ENCODE peak calls at places on chromosomes 12 and 14, in eight cellular contexts. One of them, this sample, is unnamed.

GRCh38 chr12:130743606-130744005 is 27.5 kb upstream of the RIMBP2 start:
- DNase-seq in Peyer's patch: no peak
- DNase-seq in A673: no peak
- DNase-seq in CD8-positive, alpha-beta memory T cell: no peak
- DNase-seq in colonic mucosa: no peak
- DNase-seq in SK-N-SH: no peak
- DNase-seq in aorta: no peak
- DNase-seq in pancreas: no peak
- DNase-seq in this sample: no peak

GRCh38 chr12:131860472-131861260 is 32.5 kb downstream of the MMP17 start:
- DNase-seq in SK-N-SH: peak; percentile 69
- DNase-seq in colonic mucosa: peak; percentile 26
- DNase-seq in Peyer's patch: peak; percentile 60
- DNase-seq in aorta: no peak
- DNase-seq in A673: peak; percentile 70
- DNase-seq in CD8-positive, alpha-beta memory T cell: no peak
- DNase-seq in pancreas: no peak
- DNase-seq in this sample: no peak

GRCh38 chr12:96375173-96375572 is 25.1 kb downstream of the CDK17 start:
- DNase-seq in pancreas: no peak
- DNase-seq in Peyer's patch: no peak
- DNase-seq in A673: no peak
- DNase-seq in aorta: no peak
- DNase-seq in CD8-positive, alpha-beta memory T cell: no peak
- DNase-seq in colonic mucosa: peak; percentile 59
- DNase-seq in SK-N-SH: no peak
- DNase-seq in this sample: no peak

GRCh38 chr12:95694148-95694547 is 96.4 kb downstream of the NTN4 start:
- DNase-seq in pancreas: no peak
- DNase-seq in SK-N-SH: no peak
- DNase-seq in CD8-positive, alpha-beta memory T cell: no peak
- DNase-seq in aorta: no peak
- DNase-seq in colonic mucosa: peak; percentile 51
- DNase-seq in A673: no peak
- DNase-seq in Peyer's patch: no peak
- DNase-seq in this sample: no peak

GRCh38 chr14:23578560-23579310 is at the start of gene JPH4:
- DNase-seq in Peyer's patch: no peak
- DNase-seq in SK-N-SH: peak; percentile 89
- DNase-seq in CD8-positive, alpha-beta memory T cell: no peak
- DNase-seq in pancreas: no peak
- DNase-seq in A673: no peak
- DNase-seq in colonic mucosa: no peak
- DNase-seq in aorta: no peak
- DNase-seq in this sample: peak; percentile 43

GRCh38 chr12:94570161-94570560 is 80.2 kb downstream of the TMCC3 start:
- DNase-seq in aorta: no peak
- DNase-seq in CD8-positive, alpha-beta memory T cell: no peak
- DNase-seq in SK-N-SH: no peak
- DNase-seq in A673: no peak
- DNase-seq in pancreas: no peak
- DNase-seq in Peyer's patch: no peak
- DNase-seq in colonic mucosa: no peak
- DNase-seq in this sample: no peak

GRCh38 chr14:103563089-103563620 is 395 bp downstream of the COA8 start:
- DNase-seq in Peyer's patch: no peak
- DNase-seq in colonic mucosa: peak; percentile 68
- DNase-seq in SK-N-SH: no peak
- DNase-seq in A673: no peak
- DNase-seq in CD8-positive, alpha-beta memory T cell: no peak
- DNase-seq in aorta: no peak
- DNase-seq in pancreas: no peak
- DNase-seq in this sample: no peak

GRCh38 chr14:54838931-54839512 is 63.6 kb downstream of the GCH1 start:
- DNase-seq in Peyer's patch: no peak
- DNase-seq in CD8-positive, alpha-beta memory T cell: no peak
- DNase-seq in SK-N-SH: no peak
- DNase-seq in pancreas: no peak
- DNase-seq in colonic mucosa: no peak
- DNase-seq in A673: no peak
- DNase-seq in aorta: no peak
- DNase-seq in this sample: no peak

GRCh38 chr14:96053600-96054381 is 14.6 kb downstream of the C14orf132 start:
- DNase-seq in pancreas: no peak
- DNase-seq in Peyer's patch: no peak
- DNase-seq in colonic mucosa: peak; percentile 38
- DNase-seq in SK-N-SH: peak; percentile 47
- DNase-seq in aorta: peak; percentile 89
- DNase-seq in CD8-positive, alpha-beta memory T cell: no peak
- DNase-seq in A673: no peak
- DNase-seq in this sample: peak; percentile 21

GRCh38 chr12:104292872-104293794 is 10.4 kb upstream of the EID3 start:
- DNase-seq in Peyer's patch: no peak
- DNase-seq in CD8-positive, alpha-beta memory T cell: no peak
- DNase-seq in SK-N-SH: no peak
- DNase-seq in pancreas: no peak
- DNase-seq in A673: no peak
- DNase-seq in colonic mucosa: no peak
- DNase-seq in aorta: no peak
- DNase-seq in this sample: no peak

GRCh38 chr12:59113831-59114273 is 193.5 kb upstream of the LRIG3 start:
- DNase-seq in Peyer's patch: peak; percentile 69
- DNase-seq in SK-N-SH: peak; percentile 42
- DNase-seq in A673: peak; percentile 84
- DNase-seq in CD8-positive, alpha-beta memory T cell: no peak
- DNase-seq in colonic mucosa: peak; percentile 88
- DNase-seq in pancreas: peak; percentile 71
- DNase-seq in aorta: peak; percentile 81
- DNase-seq in this sample: no peak

GRCh38 chr12:123044351-123044750 is 63.9 kb downstream of the ARL6IP4 start:
- DNase-seq in colonic mucosa: no peak
- DNase-seq in SK-N-SH: no peak
- DNase-seq in pancreas: no peak
- DNase-seq in CD8-positive, alpha-beta memory T cell: no peak
- DNase-seq in aorta: no peak
- DNase-seq in A673: no peak
- DNase-seq in Peyer's patch: no peak
- DNase-seq in this sample: no peak
- H3K27ac ChIP-seq in colonic mucosa: peak overlapping the region; percentile 37
- H3K27ac ChIP-seq in SK-N-SH: no peak overlapping the region
- H3K27ac ChIP-seq in pancreas: no peak overlapping the region
- H3K27ac ChIP-seq in CD8-positive, alpha-beta memory T cell: no peak overlapping the region
- H3K27ac ChIP-seq in aorta: no peak overlapping the region
- H3K27ac ChIP-seq in A673: no peak overlapping the region
- H3K27ac ChIP-seq in Peyer's patch: peak overlapping the region; percentile 1
- H3K27ac ChIP-seq in this sample: peak overlapping the region; percentile 43

GRCh38 chr12:46452776-46453175 is 80.2 kb upstream of the SLC38A2 start:
- DNase-seq in aorta: no peak
- DNase-seq in colonic mucosa: no peak
- DNase-seq in SK-N-SH: no peak
- DNase-seq in CD8-positive, alpha-beta memory T cell: no peak
- DNase-seq in pancreas: no peak
- DNase-seq in A673: no peak
- DNase-seq in Peyer's patch: no peak
- DNase-seq in this sample: no peak
- H3K4me3 ChIP-seq in aorta: no peak overlapping the region
- H3K4me3 ChIP-seq in colonic mucosa: no peak overlapping the region
- H3K4me3 ChIP-seq in SK-N-SH: no peak overlapping the region
- H3K4me3 ChIP-seq in CD8-positive, alpha-beta memory T cell: no peak overlapping the region
- H3K4me3 ChIP-seq in pancreas: no peak overlapping the region
- H3K4me3 ChIP-seq in A673: no peak overlapping the region
- H3K4me3 ChIP-seq in Peyer's patch: no peak overlapping the region
- H3K4me3 ChIP-seq in this sample: no peak overlapping the region

GRCh38 chr12:123150804-123151678 is at the start of gene PITPNM2:
- DNase-seq in colonic mucosa: peak; percentile 42
- DNase-seq in SK-N-SH: peak; percentile 90
- DNase-seq in CD8-positive, alpha-beta memory T cell: peak; percentile 51
- DNase-seq in aorta: peak; percentile 64
- DNase-seq in A673: peak; percentile 72
- DNase-seq in pancreas: peak; percentile 82
- DNase-seq in Peyer's patch: peak; percentile 83
- DNase-seq in this sample: peak; percentile 55

GRCh38 chr12:123150273-123150803 is 552 bp downstream of the PITPNM2 start:
- DNase-seq in SK-N-SH: peak; percentile 88
- DNase-seq in A673: peak; percentile 33
- DNase-seq in CD8-positive, alpha-beta memory T cell: peak; percentile 9
- DNase-seq in aorta: peak; percentile 64
- DNase-seq in Peyer's patch: peak; percentile 61
- DNase-seq in colonic mucosa: peak; percentile 45
- DNase-seq in pancreas: peak; percentile 80
- DNase-seq in this sample: no peak

GRCh38 chr12:123152823-123153222 is 1.9 kb upstream of the PITPNM2 start:
- DNase-seq in SK-N-SH: no peak
- DNase-seq in A673: no peak
- DNase-seq in aorta: no peak
- DNase-seq in CD8-positive, alpha-beta memory T cell: no peak
- DNase-seq in pancreas: no peak
- DNase-seq in Peyer's patch: no peak
- DNase-seq in colonic mucosa: no peak
- DNase-seq in this sample: no peak

GRCh38 chr12:123149828-123150272 is 1.0 kb downstream of the PITPNM2 start:
- DNase-seq in pancreas: no peak
- DNase-seq in Peyer's patch: no peak
- DNase-seq in CD8-positive, alpha-beta memory T cell: no peak
- DNase-seq in A673: no peak
- DNase-seq in colonic mucosa: no peak
- DNase-seq in SK-N-SH: peak; percentile 41
- DNase-seq in aorta: no peak
- DNase-seq in this sample: no peak

DNA sequence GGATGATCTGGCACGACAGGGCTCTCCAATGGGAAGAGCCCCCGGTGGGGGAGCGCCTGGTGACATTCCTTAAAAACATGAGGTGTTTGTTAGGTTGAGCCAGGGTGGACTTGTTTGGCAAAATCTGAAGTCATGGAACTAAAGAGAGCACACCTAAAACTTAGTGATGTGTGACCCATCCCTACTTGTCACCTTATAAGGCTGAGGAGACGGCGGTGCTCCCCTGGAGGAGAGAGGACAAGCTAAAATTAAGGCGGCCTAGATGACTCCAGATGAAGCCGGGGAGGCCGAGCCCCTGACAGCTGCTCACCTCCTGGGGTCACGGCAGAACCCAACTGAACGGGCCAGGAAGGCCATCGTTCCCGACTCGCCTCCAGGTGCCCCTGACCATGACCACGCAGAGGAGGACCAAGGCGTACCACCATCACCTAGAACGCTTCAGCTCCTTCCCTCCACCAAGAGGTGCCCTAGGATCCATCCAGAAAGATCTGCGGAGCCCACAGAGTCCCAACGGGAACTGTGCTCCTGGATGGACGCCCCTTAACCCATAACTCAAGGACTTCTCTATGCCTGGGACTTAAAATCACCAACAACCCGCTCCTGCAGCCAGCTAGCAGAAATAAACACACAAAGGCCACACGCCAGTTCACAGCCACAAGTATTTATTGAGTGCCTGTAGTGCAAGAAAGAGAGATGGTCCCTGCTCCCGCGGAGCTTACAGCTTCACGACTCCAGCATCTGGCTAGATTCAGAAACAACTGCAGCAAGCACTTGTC is 977 bp upstream of the PITPNM2 start:
- DNase-seq in Peyer's patch: no peak
- DNase-seq in A673: no peak
- DNase-seq in SK-N-SH: no peak
- DNase-seq in colonic mucosa: no peak
- DNase-seq in pancreas: peak; percentile 74
- DNase-seq in aorta: no peak
- DNase-seq in CD8-positive, alpha-beta memory T cell: no peak
- DNase-seq in this sample: no peak
- H3K27me3 ChIP-seq in Peyer's patch: no peaks in the 10 kb centered on the region
- H3K27me3 ChIP-seq in A673: no peaks in the 10 kb centered on the region
- H3K27me3 ChIP-seq in SK-N-SH: no peaks in the 10 kb centered on the region
- H3K27me3 ChIP-seq in colonic mucosa: no peaks in the 10 kb centered on the region
- H3K27me3 ChIP-seq in pancreas: no peaks in the 10 kb centered on the region
- H3K27me3 ChIP-seq in aorta: no peaks in the 10 kb centered on the region
- H3K27me3 ChIP-seq in CD8-positive, alpha-beta memory T cell: no peaks in the 10 kb centered on the region
- H3K27me3 ChIP-seq in this sample: no peaks in the 10 kb centered on the region

GRCh38 chr12:65816086-65816485 is 8.2 kb upstream of the HMGA2 start:
- DNase-seq in colonic mucosa: no peak
- DNase-seq in A673: no peak
- DNase-seq in CD8-positive, alpha-beta memory T cell: no peak
- DNase-seq in aorta: no peak
- DNase-seq in SK-N-SH: no peak
- DNase-seq in pancreas: no peak
- DNase-seq in Peyer's patch: no peak
- DNase-seq in this sample: no peak

GRCh38 chr12:65822732-65823480 is 1.4 kb upstream of the HMGA2 start:
- DNase-seq in colonic mucosa: peak; percentile 69
- DNase-seq in A673: peak; percentile 96
- DNase-seq in CD8-positive, alpha-beta memory T cell: no peak
- DNase-seq in aorta: peak; percentile 44
- DNase-seq in pancreas: peak; percentile 34
- DNase-seq in Peyer's patch: peak; percentile 63
- DNase-seq in SK-N-SH: peak; percentile 11
- DNase-seq in this sample: no peak

GRCh38 chr12:65817866-65818265 is 6.4 kb upstream of the HMGA2 start:
- DNase-seq in CD8-positive, alpha-beta memory T cell: no peak
- DNase-seq in A673: peak; percentile 54
- DNase-seq in Peyer's patch: no peak
- DNase-seq in SK-N-SH: no peak
- DNase-seq in aorta: no peak
- DNase-seq in pancreas: no peak
- DNase-seq in colonic mucosa: no peak
- DNase-seq in this sample: no peak

GRCh38 chr12:65821336-65821735 is 2.9 kb upstream of the HMGA2 start:
- DNase-seq in CD8-positive, alpha-beta memory T cell: no peak
- DNase-seq in pancreas: no peak
- DNase-seq in A673: no peak
- DNase-seq in colonic mucosa: no peak
- DNase-seq in Peyer's patch: no peak
- DNase-seq in aorta: no peak
- DNase-seq in SK-N-SH: no peak
- DNase-seq in this sample: no peak

DNA sequence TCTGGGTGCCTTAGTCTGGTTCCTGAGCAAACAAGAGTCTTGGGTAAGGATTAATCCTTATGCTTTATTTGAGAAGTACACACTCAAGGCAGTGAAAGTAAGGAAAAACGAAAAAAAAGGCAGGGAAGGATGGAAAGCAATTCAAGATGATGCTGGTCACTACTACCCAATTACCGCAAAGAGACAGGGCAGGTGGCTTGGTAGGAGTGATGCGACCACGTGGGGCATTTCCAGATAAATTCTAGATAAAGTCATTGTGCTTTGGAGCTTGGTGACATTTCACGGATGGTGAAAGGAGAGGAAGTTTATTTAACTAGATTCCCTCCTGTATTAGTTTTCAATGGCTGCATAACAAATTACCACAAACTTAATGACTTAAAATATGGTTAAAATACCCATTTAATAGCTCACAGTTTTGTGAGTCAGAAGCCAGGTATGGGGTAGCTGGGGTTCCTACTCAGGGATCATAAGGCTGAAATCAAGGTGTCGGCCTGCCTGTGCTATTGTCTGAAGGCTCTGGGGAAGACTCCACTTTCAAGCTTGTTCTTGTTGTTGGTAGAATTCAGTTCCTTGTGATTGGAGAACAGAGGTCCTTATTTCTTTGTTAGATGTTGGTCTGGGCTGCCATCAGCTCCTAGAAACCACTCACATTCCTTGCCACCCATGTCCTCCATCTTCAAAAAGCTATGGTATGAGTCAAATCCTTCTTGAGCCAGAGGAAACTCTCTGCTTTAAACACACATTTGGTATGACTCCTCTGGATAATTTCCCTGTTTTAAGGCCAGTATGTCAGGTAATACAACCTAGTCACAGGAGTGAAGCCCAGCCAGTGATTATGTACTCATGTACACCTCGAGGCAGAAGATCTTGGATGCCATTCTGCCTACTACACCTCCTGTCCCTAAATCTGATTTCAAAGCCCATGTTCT is 5.6 kb upstream of the HMGA2 start:
- DNase-seq in CD8-positive, alpha-beta memory T cell: no peak
- DNase-seq in pancreas: no peak
- DNase-seq in aorta: no peak
- DNase-seq in Peyer's patch: no peak
- DNase-seq in SK-N-SH: no peak
- DNase-seq in A673: no peak
- DNase-seq in colonic mucosa: no peak
- DNase-seq in this sample: no peak
- H3K27ac ChIP-seq in CD8-positive, alpha-beta memory T cell: no peak overlapping the region
- H3K27ac ChIP-seq in pancreas: no peak overlapping the region
- H3K27ac ChIP-seq in aorta: no peak overlapping the region
- H3K27ac ChIP-seq in Peyer's patch: no peak overlapping the region
- H3K27ac ChIP-seq in SK-N-SH: no peak overlapping the region
- H3K27ac ChIP-seq in A673: no peak overlapping the region
- H3K27ac ChIP-seq in colonic mucosa: no peak overlapping the region
- H3K27ac ChIP-seq in this sample: no peak overlapping the region

This sample was measured in CD8-positive, alpha-beta T cell.